ENCODE peak calls at places on chromosomes 5 and 9, in nine cellular contexts. I is stomach, E is HepG2, J is ovary, A is transverse colon, M is upper lobe of left lung, Q is sigmoid colon, R is GM12878, U is tibial nerve. K is an unnamed sample.

GRCh38 chr9:124409410-124409809 is 5.8 kb downstream of the PSMB7 start:
- DNase-seq in I (no peak), M (no peak), E (no peak), A (no peak), R (no peak), U (no peak), J (no peak), Q (no peak), K (no peak)

GRCh38 chr5:176817369-176817841 is 7.0 kb downstream of the UNC5A start:
- DNase-seq in Q (no peak), A (no peak), E (no peak), I (no peak), U (no peak), R (no peak), J (no peak), M (no peak), K (no peak)

GRCh38 chr9:5620494-5620893 is 8.4 kb upstream of the RIC1 start:
- DNase-seq in E (no peak), R (no peak), M (no peak), U (no peak), Q (no peak), J (no peak), A (no peak), I (no peak), K (no peak)

GRCh38 chr5:88666761-88667186 is 216.2 kb downstream of the MEF2C start:
- DNase-seq in M (no peak), J (no peak), U (no peak), E (no peak), Q (no peak), A (no peak), R (no peak), I (no peak), K (no peak)

GRCh38 chr5:40405985-40406384 is 273.7 kb upstream of the PTGER4 start:
- DNase-seq in R (no peak), M (no peak), U (no peak), A (no peak), J (no peak), I (no peak), E (no peak), Q (no peak), K (no peak)

GRCh38 chr5:93163010-93163663 is 417.9 kb downstream of the NR2F1-AS1 start:
- DNase-seq in Q (no peak), J (no peak), I (no peak), R (no peak), A (no peak), M (no peak), U (no peak), E (no peak), K (no peak)

GRCh38 chr5:36904677-36905076 is 28.1 kb downstream of the NIPBL start:
- DNase-seq in R (no peak), Q (no peak), J (no peak), I (no peak), E (peak; percentile 22), U (no peak), M (no peak), A (no peak), K (no peak)

GRCh38 chr9:373759-374206 is 159.1 kb downstream of the DOCK8 start:
- DNase-seq in M (no peak), R (no peak), A (no peak), I (no peak), J (no peak), Q (no peak), E (no peak), U (no peak), K (no peak)

GRCh38 chr9:116450378-116451139 is 236.5 kb upstream of the TRIM32 start:
- DNase-seq in M (no peak), A (no peak), Q (no peak), R (peak; percentile 51), I (no peak), E (no peak), U (no peak), J (no peak), K (no peak)

GRCh38 chr9:126144617-126145456 is 181.8 kb upstream of the MVB12B start:
- DNase-seq in J (peak; percentile 4), I (peak; percentile 9), A (no peak), M (no peak), R (peak; percentile 2), U (no peak), Q (peak; percentile 41), E (peak; percentile 73), K (peak; percentile 86)

GRCh38 chr9:70668751-70669150 is 254.3 kb upstream of the KLF9 start:
- DNase-seq in Q (no peak), J (no peak), I (no peak), E (no peak), A (no peak), M (no peak), U (no peak), R (no peak), K (no peak)

GRCh38 chr5:19853616-19854240 is 134.3 kb downstream of the CDH18 start:
- DNase-seq in A (no peak), E (no peak), M (no peak), U (no peak), R (no peak), Q (no peak), I (no peak), J (no peak), K (no peak)

GRCh38 chr5:65100846-65101678 is 332.3 kb downstream of the CWC27 start:
- DNase-seq in A (peak; percentile 65), I (peak; percentile 49), Q (no peak), U (peak; percentile 42), R (no peak), J (peak; percentile 63), E (peak; percentile 66), M (no peak), K (no peak)

GRCh38 chr9:6441269-6441668 is 28.3 kb downstream of the UHRF2 start:
- DNase-seq in U (no peak), Q (no peak), M (no peak), R (no peak), A (no peak), I (no peak), J (no peak), E (no peak), K (no peak)

GRCh38 chr9:110936719-110937452 is 101.4 kb downstream of the LPAR1 start:
- DNase-seq in A (no peak), E (no peak), I (no peak), J (no peak), Q (no peak), U (no peak), M (no peak), R (no peak), K (no peak)

GRCh38 chr5:15014809-15015208 is 143.2 kb upstream of the ANKH start:
- DNase-seq in J (no peak), U (no peak), A (no peak), R (no peak), I (no peak), E (peak; percentile 82), Q (no peak), M (no peak), K (no peak)

DNA sequence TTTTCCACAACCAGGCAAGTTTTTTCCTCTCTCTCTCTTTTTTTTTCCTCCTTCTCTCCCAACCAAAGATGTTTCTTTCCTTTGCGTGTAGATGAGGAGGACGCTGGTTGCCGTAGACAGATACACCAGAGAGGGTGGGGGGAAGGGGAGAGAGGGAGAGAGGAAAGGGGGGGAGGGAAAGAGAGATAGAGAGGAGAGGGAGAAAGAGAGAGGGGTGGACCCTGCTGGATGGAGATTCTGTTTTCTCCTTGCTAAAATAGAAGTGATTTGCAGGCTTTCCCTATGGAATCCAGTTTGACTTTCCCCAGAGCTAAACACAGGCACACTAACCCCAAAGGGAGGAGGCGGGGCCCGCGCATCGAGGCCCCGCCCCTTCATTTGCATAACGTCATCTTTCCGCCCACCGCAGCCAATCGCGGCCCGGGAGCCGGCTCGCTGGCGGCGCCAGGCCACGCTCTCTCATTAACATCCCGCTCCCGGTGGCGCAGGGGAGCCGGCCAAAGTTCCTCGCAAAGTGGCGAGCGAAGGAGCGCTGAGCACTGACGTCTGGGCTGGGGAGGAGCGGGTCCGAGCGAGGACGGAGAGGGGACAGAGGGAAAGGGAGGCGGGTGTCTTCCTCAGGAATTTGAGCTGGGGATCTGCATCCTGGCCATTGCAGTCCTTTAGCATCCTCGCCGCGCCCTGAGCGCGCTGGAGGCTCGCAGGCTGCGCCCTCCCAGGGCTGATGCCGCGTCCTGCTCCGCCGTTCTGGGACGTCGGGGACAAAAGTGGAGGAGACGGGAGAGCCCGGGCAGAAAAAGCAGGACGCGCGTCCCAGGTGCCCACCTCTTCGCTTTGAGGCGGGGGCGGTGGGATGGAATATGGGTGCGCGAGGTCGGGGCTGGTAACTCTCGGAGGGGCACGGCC is 559 bp upstream of the EBF1 start:
- DNase-seq in R (peak; percentile 81), A (peak; percentile 80), E (no peak), I (peak; percentile 79), U (peak; percentile 91), Q (peak; percentile 95), M (peak; percentile 96), J (peak; percentile 92), K (peak; percentile 98)
- H3K9me3 ChIP-seq in R (no peaks in the 10 kb centered on the region), A (no peaks in the 10 kb centered on the region), E (no peaks in the 10 kb centered on the region), I (no peaks in the 10 kb centered on the region), U (no peaks in the 10 kb centered on the region), Q (no peaks in the 10 kb centered on the region), M (no peaks in the 10 kb centered on the region), J (no peaks in the 10 kb centered on the region), K (no peaks in the 10 kb centered on the region)

GRCh38 chr9:97921959-97922905 is at the start of gene TRMO:
- DNase-seq in A (peak; percentile 98), J (peak; percentile 97), U (peak; percentile 97), M (peak; percentile 99), E (peak; percentile 93), I (peak; percentile 99), Q (peak; percentile 99), R (peak; percentile 98), K (peak; percentile 100)
- H3K27ac ChIP-seq in A (peak within 1 kb of the TSS; percentile 98), J (peak within 1 kb of the TSS; percentile 95), U (peak within 1 kb of the TSS; percentile 99), M (peak within 1 kb of the TSS; percentile 96), E (peak within 1 kb of the TSS; percentile 96), I (peak within 1 kb of the TSS; percentile 99), Q (peak within 1 kb of the TSS; percentile 95), R (peak within 1 kb of the TSS; percentile 83), K (peak within 1 kb of the TSS; percentile 95)

GRCh38 chr9:136728548-136729123 is 14.1 kb downstream of the LCN10 start:
- DNase-seq in M (peak; percentile 89), U (no peak), J (no peak), I (no peak), E (no peak), R (no peak), Q (no peak), A (peak; percentile 31), K (no peak)
- TF ChIP-seq EP300 in M (no peak), U (no peak), J (no peak), I (no peak), E (no peak), R (no peak), Q (no peak), A (no peak), K (no peak)

GRCh38 chr5:2369178-2369577 is 382.3 kb downstream of the IRX2 start:
- DNase-seq in E (no peak), M (no peak), J (no peak), Q (no peak), R (no peak), A (no peak), I (no peak), U (no peak), K (no peak)

GRCh38 chr5:2373631-2374030 is 377.8 kb downstream of the IRX2 start:
- DNase-seq in Q (no peak), M (no peak), E (no peak), R (no peak), J (no peak), I (no peak), A (no peak), U (no peak), K (peak; percentile 57)

GRCh38 chr5:2374703-2375102 is 376.8 kb downstream of the IRX2 start:
- DNase-seq in I (no peak), J (no peak), A (no peak), E (no peak), U (no peak), R (no peak), Q (no peak), M (no peak), K (no peak)

GRCh38 chr5:2371419-2371710 is 380.1 kb downstream of the IRX2 start:
- DNase-seq in Q (no peak), E (no peak), U (no peak), A (no peak), I (no peak), R (no peak), J (no peak), M (no peak), K (peak; percentile 75)

GRCh38 chr5:2370626-2371418 is 380.7 kb downstream of the IRX2 start:
- DNase-seq in M (no peak), I (no peak), E (no peak), A (no peak), J (no peak), U (no peak), R (no peak), Q (no peak), K (peak; percentile 86)
- H3K9me3 ChIP-seq in M (no peaks in the 10 kb centered on the region), I (no peaks in the 10 kb centered on the region), E (peaks cover under 1% of the 10 kb centered on the region), A (no peaks in the 10 kb centered on the region), J (no peaks in the 10 kb centered on the region), U (no peaks in the 10 kb centered on the region), R (no peaks in the 10 kb centered on the region), Q (no peaks in the 10 kb centered on the region), K (peaks cover 4% of the 10 kb centered on the region)